ENCODE peak calls at places on chromosomes 13 and 19, in five cellular contexts. One of them, this sample, is unnamed.

GRCh38 chr13:71712988-71713653 is 153.9 kb downstream of the DACH1 start:
- DNase-seq in WERI-Rb-1: no peak
- DNase-seq in ovary: no peak
- DNase-seq in fibroblast of lung: peak; percentile 29
- DNase-seq in left ventricle myocardium inferior: no peak
- DNase-seq in this sample: no peak

GRCh38 chr13:40187324-40187795 is 479.1 kb downstream of the FOXO1 start:
- DNase-seq in WERI-Rb-1: no peak
- DNase-seq in ovary: no peak
- DNase-seq in fibroblast of lung: no peak
- DNase-seq in left ventricle myocardium inferior: no peak
- DNase-seq in this sample: no peak

GRCh38 chr13:97352815-97353214 is 81.2 kb upstream of the RAP2A start:
- DNase-seq in WERI-Rb-1: no peak
- DNase-seq in ovary: no peak
- DNase-seq in fibroblast of lung: no peak
- DNase-seq in left ventricle myocardium inferior: no peak
- DNase-seq in this sample: no peak

GRCh38 chr19:29293736-29294342 is 80.9 kb upstream of the UQCRFS1 start:
- DNase-seq in WERI-Rb-1: no peak
- DNase-seq in ovary: no peak
- DNase-seq in fibroblast of lung: no peak
- DNase-seq in left ventricle myocardium inferior: no peak
- DNase-seq in this sample: no peak

GRCh38 chr13:41833201-41833600 is 127.7 kb downstream of the VWA8 start:
- DNase-seq in WERI-Rb-1: no peak
- DNase-seq in ovary: no peak
- DNase-seq in fibroblast of lung: no peak
- DNase-seq in left ventricle myocardium inferior: no peak
- DNase-seq in this sample: no peak

GRCh38 chr13:94416454-94417080 is 62.9 kb downstream of the DCT start:
- DNase-seq in WERI-Rb-1: peak; percentile 92
- DNase-seq in ovary: no peak
- DNase-seq in fibroblast of lung: peak; percentile 30
- DNase-seq in left ventricle myocardium inferior: no peak
- DNase-seq in this sample: no peak

GRCh38 chr13:78659450-78660110 is 625 bp upstream of the OBI1 start:
- DNase-seq in WERI-Rb-1: no peak
- DNase-seq in ovary: no peak
- DNase-seq in fibroblast of lung: no peak
- DNase-seq in left ventricle myocardium inferior: no peak
- DNase-seq in this sample: no peak

GRCh38 chr19:5880604-5881078 is 10.3 kb upstream of the FUT5 start:
- DNase-seq in WERI-Rb-1: no peak
- DNase-seq in ovary: peak; percentile 36
- DNase-seq in fibroblast of lung: peak; percentile 66
- DNase-seq in left ventricle myocardium inferior: peak; percentile 78
- DNase-seq in this sample: peak; percentile 38

GRCh38 chr19:10061717-10062310 is 24.3 kb upstream of the SHFL start:
- DNase-seq in WERI-Rb-1: no peak
- DNase-seq in ovary: no peak
- DNase-seq in fibroblast of lung: no peak
- DNase-seq in left ventricle myocardium inferior: no peak
- DNase-seq in this sample: no peak

GRCh38 chr13:32135655-32136054 is 104.1 kb downstream of the FRY start:
- DNase-seq in WERI-Rb-1: no peak
- DNase-seq in ovary: no peak
- DNase-seq in fibroblast of lung: peak; percentile 40
- DNase-seq in left ventricle myocardium inferior: no peak
- DNase-seq in this sample: peak; percentile 70

GRCh38 chr19:6061420-6062130 is 48.7 kb downstream of the RFX2 start:
- DNase-seq in WERI-Rb-1: no peak
- DNase-seq in ovary: peak; percentile 62
- DNase-seq in fibroblast of lung: no peak
- DNase-seq in left ventricle myocardium inferior: no peak
- DNase-seq in this sample: no peak

GRCh38 chr19:10271543-10272086 is 695 bp downstream of the ICAM1 start:
- DNase-seq in WERI-Rb-1: no peak
- DNase-seq in ovary: peak; percentile 49
- DNase-seq in fibroblast of lung: no peak
- DNase-seq in left ventricle myocardium inferior: no peak
- DNase-seq in this sample: no peak

GRCh38 chr13:113369189-113369588 is 5.3 kb upstream of the GRTP1 start:
- DNase-seq in WERI-Rb-1: no peak
- DNase-seq in ovary: no peak
- DNase-seq in fibroblast of lung: no peak
- DNase-seq in left ventricle myocardium inferior: no peak
- DNase-seq in this sample: no peak

GRCh38 chr13:113367771-113368170 is 3.8 kb upstream of the GRTP1 start:
- DNase-seq in WERI-Rb-1: no peak
- DNase-seq in ovary: no peak
- DNase-seq in fibroblast of lung: no peak
- DNase-seq in left ventricle myocardium inferior: no peak
- DNase-seq in this sample: no peak

GRCh38 chr13:113366031-113366588 is 2.2 kb upstream of the GRTP1 start:
- DNase-seq in WERI-Rb-1: peak; percentile 25
- DNase-seq in ovary: no peak
- DNase-seq in fibroblast of lung: no peak
- DNase-seq in left ventricle myocardium inferior: no peak
- DNase-seq in this sample: no peak

GRCh38 chr13:113365551-113365971 is 1.6 kb upstream of the GRTP1 start:
- DNase-seq in WERI-Rb-1: no peak
- DNase-seq in ovary: no peak
- DNase-seq in fibroblast of lung: no peak
- DNase-seq in left ventricle myocardium inferior: no peak
- DNase-seq in this sample: no peak

GRCh38 chr13:113367020-113367560 is 3.2 kb upstream of the GRTP1 start:
- DNase-seq in WERI-Rb-1: no peak
- DNase-seq in ovary: no peak
- DNase-seq in fibroblast of lung: no peak
- DNase-seq in left ventricle myocardium inferior: no peak
- DNase-seq in this sample: no peak
- H3K4me3 ChIP-seq in WERI-Rb-1: no peak overlapping the region
- H3K4me3 ChIP-seq in ovary: no peak overlapping the region
- H3K4me3 ChIP-seq in fibroblast of lung: no peak overlapping the region
- H3K4me3 ChIP-seq in left ventricle myocardium inferior: no peak overlapping the region
- H3K4me3 ChIP-seq in this sample: no peak overlapping the region

DNA sequence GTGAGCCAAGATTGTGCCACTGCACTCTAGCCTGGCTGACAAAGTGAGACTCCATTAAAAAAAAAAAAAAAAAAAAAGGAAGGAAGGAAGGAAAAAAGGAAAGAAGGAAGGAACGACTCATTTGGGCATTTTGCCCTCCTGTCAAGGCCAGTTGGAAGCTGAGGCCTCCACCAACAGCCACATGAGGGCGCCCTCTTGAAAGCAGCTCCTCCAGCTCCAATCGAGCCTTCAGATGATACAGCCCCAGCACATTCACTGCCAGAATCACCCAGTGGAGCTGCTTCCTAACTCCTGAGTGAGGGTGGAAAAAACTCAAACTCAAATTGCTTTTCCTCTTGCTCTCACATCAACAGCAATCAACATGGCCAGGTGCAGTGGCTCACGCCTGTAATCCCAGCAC is 40.9 kb downstream of the GNG7 start:
- DNase-seq in WERI-Rb-1: peak; percentile 46
- DNase-seq in ovary: no peak
- DNase-seq in fibroblast of lung: no peak
- DNase-seq in left ventricle myocardium inferior: no peak
- DNase-seq in this sample: peak; percentile 24
- TF ChIP-seq CTCF in WERI-Rb-1: peak; percentile 83
- TF ChIP-seq CTCF in ovary: no peak
- TF ChIP-seq CTCF in fibroblast of lung: peak; percentile 11
- TF ChIP-seq CTCF in left ventricle myocardium inferior: no peak
- TF ChIP-seq CTCF in this sample: no peak

DNA sequence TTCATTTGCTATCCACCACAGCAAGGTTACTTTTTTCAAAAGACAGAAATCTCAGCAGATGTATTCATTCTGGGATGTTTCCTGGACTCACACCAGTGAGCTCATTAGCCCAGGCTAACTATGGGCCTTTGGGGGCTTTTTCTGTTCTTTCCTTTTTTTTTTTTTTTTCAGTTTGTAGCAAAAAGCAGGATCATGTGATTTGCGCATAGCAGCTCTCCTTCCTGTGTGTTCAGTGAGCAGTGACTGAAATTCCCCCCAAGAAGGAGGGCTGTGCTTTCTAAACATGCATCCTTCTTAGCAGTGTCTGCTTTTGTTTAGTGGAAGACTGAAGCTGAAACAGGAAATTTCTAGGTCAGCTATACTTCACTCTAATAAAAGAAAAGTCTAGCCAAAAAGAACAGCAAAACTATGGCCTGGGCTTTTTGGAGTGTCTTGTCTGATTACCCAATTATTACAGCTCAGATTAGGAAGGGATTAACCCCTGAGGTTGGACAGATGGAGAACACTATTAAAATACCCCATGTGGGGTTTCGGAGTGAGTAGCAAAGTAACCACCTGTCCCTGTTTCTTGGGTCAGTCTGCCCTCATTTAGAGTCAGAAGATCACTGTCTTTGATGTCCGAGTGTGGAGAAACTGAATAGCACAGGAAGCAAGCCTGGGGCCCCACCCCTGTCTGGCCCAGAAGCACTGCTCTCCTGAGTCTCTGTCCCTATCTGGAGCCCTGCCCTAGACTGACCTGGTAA is 8.9 kb upstream of the AMER2 start:
- DNase-seq in WERI-Rb-1: peak; percentile 97
- DNase-seq in ovary: no peak
- DNase-seq in fibroblast of lung: no peak
- DNase-seq in left ventricle myocardium inferior: no peak
- DNase-seq in this sample: no peak
- H3K4me3 ChIP-seq in WERI-Rb-1: peak overlapping the region; percentile 56
- H3K4me3 ChIP-seq in ovary: no peak overlapping the region
- H3K4me3 ChIP-seq in fibroblast of lung: no peak overlapping the region
- H3K4me3 ChIP-seq in left ventricle myocardium inferior: no peak overlapping the region
- H3K4me3 ChIP-seq in this sample: no peak overlapping the region

GRCh38 chr19:13599681-13600080 is 93.4 kb upstream of the CACNA1A start:
- DNase-seq in WERI-Rb-1: no peak
- DNase-seq in ovary: no peak
- DNase-seq in fibroblast of lung: no peak
- DNase-seq in left ventricle myocardium inferior: no peak
- DNase-seq in this sample: no peak

GRCh38 chr19:13600802-13601201 is 94.5 kb upstream of the CACNA1A start:
- DNase-seq in WERI-Rb-1: no peak
- DNase-seq in ovary: no peak
- DNase-seq in fibroblast of lung: no peak
- DNase-seq in left ventricle myocardium inferior: no peak
- DNase-seq in this sample: no peak

GRCh38 chr19:13600091-13600490 is 93.8 kb upstream of the CACNA1A start:
- DNase-seq in WERI-Rb-1: no peak
- DNase-seq in ovary: no peak
- DNase-seq in fibroblast of lung: no peak
- DNase-seq in left ventricle myocardium inferior: no peak
- DNase-seq in this sample: no peak

GRCh38 chr19:13598098-13598497 is 91.8 kb upstream of the CACNA1A start:
- DNase-seq in WERI-Rb-1: no peak
- DNase-seq in ovary: no peak
- DNase-seq in fibroblast of lung: no peak
- DNase-seq in left ventricle myocardium inferior: no peak
- DNase-seq in this sample: no peak

DNA sequence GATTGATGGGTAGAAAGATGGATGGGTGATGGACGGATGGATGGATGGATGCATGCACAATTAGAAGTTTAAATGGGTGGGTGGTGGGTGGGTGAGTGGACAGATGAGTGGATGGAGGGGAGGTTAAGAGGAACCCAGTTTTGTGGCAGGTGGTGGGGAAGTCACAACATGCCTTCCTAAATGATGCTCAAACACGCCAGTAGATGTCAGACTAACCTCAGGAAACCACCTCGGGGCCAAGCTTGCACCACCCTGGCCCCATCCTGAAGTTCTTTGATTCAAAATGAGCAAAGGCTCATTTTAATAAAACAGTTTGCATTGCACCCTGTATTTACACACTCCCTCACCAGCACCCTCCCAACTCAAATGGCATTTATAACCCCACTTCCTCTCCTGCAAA is 91.3 kb upstream of the CACNA1A start:
- DNase-seq in WERI-Rb-1: peak; percentile 44
- DNase-seq in ovary: peak; percentile 44
- DNase-seq in fibroblast of lung: peak; percentile 77
- DNase-seq in left ventricle myocardium inferior: no peak
- DNase-seq in this sample: peak; percentile 86
- TF ChIP-seq CTCF in WERI-Rb-1: peak; percentile 70
- TF ChIP-seq CTCF in ovary: peak; percentile 39
- TF ChIP-seq CTCF in fibroblast of lung: peak; percentile 63
- TF ChIP-seq CTCF in left ventricle myocardium inferior: peak; percentile 69
- TF ChIP-seq CTCF in this sample: peak; percentile 50

GRCh38 chr19:51550848-51551672 is 19.6 kb upstream of the SIGLEC6 start:
- DNase-seq in WERI-Rb-1: no peak
- DNase-seq in ovary: no peak
- DNase-seq in fibroblast of lung: no peak
- DNase-seq in left ventricle myocardium inferior: no peak
- DNase-seq in this sample: no peak
- H3K4me3 ChIP-seq in WERI-Rb-1: no peak overlapping the region
- H3K4me3 ChIP-seq in ovary: no peak overlapping the region
- H3K4me3 ChIP-seq in fibroblast of lung: no peak overlapping the region
- H3K4me3 ChIP-seq in left ventricle myocardium inferior: no peak overlapping the region
- H3K4me3 ChIP-seq in this sample: no peak overlapping the region